ENCODE peak calls at places on chromosomes 2 and 18, in five cellular contexts. Y, Z, H, M and P are unnamed samples.

GRCh38 chr2:207682557-207682956 is 28.9 kb upstream of the CCNYL1 start:
- DNase-seq in Y (no peak), Z (no peak), H (no peak), M (no peak), P (no peak)

GRCh38 chr18:32318581-32318980 is 128.7 kb downstream of the MEP1B start:
- DNase-seq in Y (no peak), Z (no peak), H (no peak), M (no peak), P (no peak)

GRCh38 chr2:103179800-103180199 is 418.0 kb downstream of the TMEM182 start:
- DNase-seq in Y (no peak), Z (no peak), H (no peak), M (no peak), P (no peak)

GRCh38 chr2:10449838-10450691 is 1.9 kb upstream of the ODC1 start:
- DNase-seq in Y (peak; percentile 87), Z (no peak), H (peak; percentile 82), M (peak; percentile 56), P (no peak)

GRCh38 chr2:14220101-14220500 is 412.4 kb upstream of the LRATD1 start:
- DNase-seq in Y (no peak), Z (no peak), H (no peak), M (no peak), P (no peak)

GRCh38 chr2:170937980-170938379 is 8.9 kb downstream of the GORASP2 start:
- DNase-seq in Y (no peak), Z (no peak), H (no peak), M (no peak), P (no peak)

GRCh38 chr2:47046271-47046670 is 108.8 kb downstream of the STPG4 start:
- DNase-seq in Y (no peak), Z (no peak), H (no peak), M (no peak), P (no peak)

GRCh38 chr2:231222318-231223000 is 24.0 kb downstream of the ARMC9 start:
- DNase-seq in Y (no peak), Z (no peak), H (no peak), M (no peak), P (no peak)

GRCh38 chr2:234429265-234429664 is 67.6 kb downstream of the ARL4C start:
- DNase-seq in Y (no peak), Z (no peak), H (no peak), M (no peak), P (no peak)

GRCh38 chr2:223526106-223526505 is 76.1 kb downstream of the SCG2 start:
- DNase-seq in Y (no peak), Z (no peak), H (no peak), M (no peak), P (no peak)

GRCh38 chr2:159249955-159250723 is 36.4 kb downstream of the WDSUB1 start:
- DNase-seq in Y (peak; percentile 75), Z (no peak), H (peak; percentile 48), M (peak; percentile 55), P (no peak)

GRCh38 chr2:63663013-63663864 is 74.5 kb downstream of the MDH1 start:
- DNase-seq in Y (no peak), Z (no peak), H (no peak), M (no peak), P (no peak)

GRCh38 chr2:138476940-138477339 is 24.6 kb upstream of the SPOPL start:
- DNase-seq in Y (no peak), Z (no peak), H (no peak), M (no peak), P (no peak)

GRCh38 chr2:105072039-105072438 is 34.2 kb downstream of the MRPS9 start:
- DNase-seq in Y (no peak), Z (no peak), H (no peak), M (no peak), P (no peak)

GRCh38 chr2:41722668-41723369 is 325.0 kb upstream of the PKDCC start:
- DNase-seq in Y (no peak), Z (no peak), H (no peak), M (no peak), P (no peak)

GRCh38 chr2:16522031-16522818 is 143.4 kb downstream of the CYRIA start:
- DNase-seq in Y (no peak), Z (no peak), H (no peak), M (no peak), P (no peak)

DNA sequence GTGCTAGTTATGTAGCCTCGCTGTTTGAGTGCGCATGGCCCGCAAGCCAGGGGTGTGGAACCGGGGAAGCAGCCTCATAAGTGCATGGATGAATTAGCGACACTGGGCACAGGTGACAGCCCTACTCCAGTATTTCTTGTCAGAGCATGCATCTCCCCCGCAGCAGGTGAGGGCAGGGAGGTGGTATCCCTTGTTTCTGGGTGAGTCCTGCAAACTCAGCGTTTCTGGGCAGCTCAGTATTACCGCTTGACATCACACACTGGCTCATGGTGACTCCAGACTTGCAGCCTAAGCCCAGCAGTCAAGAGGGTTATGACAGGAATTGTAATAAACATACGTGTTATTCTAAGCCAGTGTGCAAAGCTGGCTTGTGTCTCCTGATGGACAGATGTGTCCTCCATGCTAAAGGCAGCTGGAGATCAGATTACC is 2.5 kb downstream of the CABLES1 start:
- DNase-seq in Y (no peak), Z (no peak), H (no peak), M (no peak), P (no peak)
- H3K4me3 ChIP-seq in Y (no peak overlapping the region), Z (peak overlapping the region; percentile 72), H (no peak overlapping the region), M (peak overlapping the region; percentile 70), P (peak overlapping the region; percentile 65)

GRCh38 chr2:3572620-3573019 is 2.4 kb upstream of the RPS7 start:
- DNase-seq in Y (no peak), Z (no peak), H (no peak), M (no peak), P (no peak)

GRCh38 chr2:3575534-3576324 is 669 bp downstream of the RPS7 start:
- DNase-seq in Y (peak; percentile 29), Z (no peak), H (no peak), M (peak; percentile 57), P (no peak)

GRCh38 chr2:3578987-3579386 is 3.9 kb downstream of the RPS7 start:
- DNase-seq in Y (no peak), Z (no peak), H (no peak), M (no peak), P (no peak)

GRCh38 chr2:3571284-3571683 is 3.8 kb upstream of the RPS7 start:
- DNase-seq in Y (no peak), Z (no peak), H (no peak), M (no peak), P (no peak)

DNA sequence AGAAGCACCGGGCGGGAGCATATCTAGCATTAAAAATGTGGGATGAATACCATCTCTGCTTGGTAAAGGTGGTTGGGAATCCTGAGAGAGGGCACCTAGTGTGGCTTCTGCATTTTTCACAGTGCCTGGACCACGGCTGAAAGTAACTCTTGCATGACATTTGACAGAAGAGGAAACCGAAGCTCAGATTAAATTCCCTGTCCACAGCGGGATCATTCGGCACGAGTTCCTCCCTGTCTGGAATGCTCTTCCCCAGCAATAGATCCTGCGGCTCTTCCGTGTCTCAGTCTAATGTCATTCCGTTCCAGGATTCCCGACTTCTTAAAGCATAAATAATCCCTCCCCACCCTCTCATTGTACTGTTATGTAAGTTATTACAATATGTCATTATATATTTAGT is 905 bp upstream of the RPS7 start:
- DNase-seq in Y (no peak), Z (no peak), H (no peak), M (no peak), P (no peak)
- H3K4me3 ChIP-seq in Y (no peak overlapping the region), Z (peak overlapping the region; percentile 92), H (no peak overlapping the region), M (peak overlapping the region; percentile 92), P (peak overlapping the region; percentile 17)

DNA sequence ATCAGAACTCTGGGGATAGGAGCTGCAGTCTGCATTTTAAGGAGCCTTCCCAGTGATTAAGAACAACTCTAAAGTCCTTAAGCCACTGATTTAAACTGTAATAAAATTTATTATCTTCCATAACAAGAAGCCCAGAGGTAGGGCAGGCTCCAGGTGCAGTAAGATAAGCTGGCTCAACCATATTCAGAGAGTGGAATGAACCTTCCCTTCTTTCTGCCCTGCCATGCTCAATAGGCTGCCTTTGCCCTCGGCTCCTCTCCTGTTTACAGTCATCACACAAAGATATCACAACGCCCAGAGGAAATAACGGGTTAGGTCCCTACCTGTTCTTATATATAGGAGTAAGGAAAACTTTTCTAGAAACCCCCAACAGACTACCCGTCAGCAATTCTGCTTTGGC is 90.5 kb upstream of the CDCA7 start:
- DNase-seq in Y (no peak), Z (no peak), H (no peak), M (no peak), P (no peak)
- H3K4me3 ChIP-seq in Y (no peak overlapping the region), Z (no peak overlapping the region), H (no peak overlapping the region), M (no peak overlapping the region), P (no peak overlapping the region)

GRCh38 chr2:127662937-127663565 is 12.3 kb downstream of the LIMS2 start:
- DNase-seq in Y (no peak), Z (no peak), H (no peak), M (peak; percentile 35), P (peak; percentile 43)

GRCh38 chr2:127663566-127664064 is 11.7 kb downstream of the LIMS2 start:
- DNase-seq in Y (no peak), Z (no peak), H (no peak), M (peak; percentile 18), P (peak; percentile 51)

GRCh38 chr2:127661072-127661618 is 14.2 kb downstream of the LIMS2 start:
- DNase-seq in Y (no peak), Z (no peak), H (no peak), M (peak; percentile 18), P (peak; percentile 52)

GRCh38 chr2:127660291-127660578 is 14.3 kb downstream of the GPR17 start:
- DNase-seq in Y (no peak), Z (no peak), H (no peak), M (peak; percentile 13), P (peak; percentile 21)

DNA sequence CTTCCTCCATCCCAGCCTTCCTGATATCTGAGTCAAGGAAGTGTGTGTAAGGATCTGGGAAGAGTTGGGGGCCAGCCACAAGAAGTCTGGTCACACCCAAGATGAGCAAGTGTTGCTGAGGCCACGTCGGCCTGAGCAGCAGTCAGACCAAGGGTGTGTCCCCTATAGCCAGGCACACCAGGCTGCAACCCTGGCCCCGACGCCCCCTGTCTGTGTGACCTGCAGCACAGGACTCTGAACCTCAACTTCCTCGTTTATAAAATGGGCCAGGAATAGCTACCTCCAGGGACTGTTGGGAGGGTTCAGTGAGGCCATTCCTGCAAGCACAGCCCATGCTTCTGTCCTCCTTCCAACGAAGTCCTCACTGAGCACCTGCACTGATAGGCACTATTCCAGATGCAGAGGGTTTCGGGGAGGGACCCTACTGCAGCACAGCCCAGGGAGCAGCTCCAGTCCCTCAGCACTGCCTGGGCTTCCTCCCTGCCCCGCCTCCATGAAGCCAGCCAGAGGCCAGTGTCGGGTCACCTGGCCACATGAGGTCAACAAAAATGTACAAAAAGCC is 13.3 kb downstream of the LIMS2 start:
- DNase-seq in Y (no peak), Z (peak; percentile 69), H (peak; percentile 25), M (peak; percentile 54), P (peak; percentile 62)
- H3K4me3 ChIP-seq in Y (no peak overlapping the region), Z (no peak overlapping the region), H (no peak overlapping the region), M (no peak overlapping the region), P (no peak overlapping the region)

GRCh38 chr2:238895361-238895882 is 47.5 kb downstream of the TWIST2 start:
- DNase-seq in Y (no peak), Z (no peak), H (no peak), M (no peak), P (no peak)

GRCh38 chr2:238896641-238897040 is 48.8 kb downstream of the TWIST2 start:
- DNase-seq in Y (no peak), Z (no peak), H (no peak), M (no peak), P (no peak)

GRCh38 chr2:238894950-238895298 is 47.0 kb downstream of the TWIST2 start:
- DNase-seq in Y (no peak), Z (no peak), H (no peak), M (no peak), P (no peak)

GRCh38 chr2:238897122-238897880 is 49.4 kb downstream of the TWIST2 start:
- DNase-seq in Y (no peak), Z (no peak), H (no peak), M (no peak), P (no peak)

GRCh38 chr2:238895901-238896600 is 48.2 kb downstream of the TWIST2 start:
- DNase-seq in Y (peak; percentile 39), Z (peak; percentile 90), H (peak; percentile 53), M (no peak), P (peak; percentile 91)
- H3K4me3 ChIP-seq in Y (no peak overlapping the region), Z (no peak overlapping the region), H (no peak overlapping the region), M (no peak overlapping the region), P (no peak overlapping the region)